ENCODE peak calls at places on chromosome 1, in seven cellular contexts. J is mammary epithelial cell, D is astrocyte, P is PC-3, F is fibroblast of lung, K is SK-N-SH, Y is GM23338. Z is an unnamed sample. For H4K20me1 and H3K4me1, the result is how much of the 10 kb centered on the place peaks cover.

GRCh38 chr1:156444407-156445001 is 56.1 kb downstream of the MEF2D start:
- DNase-seq in J (no peak), D (no peak), P (peak), F (peak), K (peak), Y (peak), Z (no peak)

GRCh38 chr1:221648201-221648600 is 93.7 kb downstream of the DUSP10 start:
- DNase-seq in J (peak), D (no peak), P (no peak), F (no peak), K (no peak), Y (no peak), Z (no peak)

GRCh38 chr1:48572632-48573258 is 100.7 kb upstream of the SPATA6 start:
- DNase-seq in J (peak), D (peak), P (peak), F (peak), K (peak), Y (peak), Z (peak)

GRCh38 chr1:221576268-221576667 is 165.6 kb downstream of the DUSP10 start:
- DNase-seq in J (no peak), D (peak), P (peak), F (peak), K (no peak), Y (peak), Z (no peak)

GRCh38 chr1:233111731-233112130 is 161.3 kb downstream of the NTPCR start:
- DNase-seq in J (no peak), D (no peak), P (no peak), F (no peak), K (no peak), Y (no peak), Z (no peak)

GRCh38 chr1:9016455-9016854 is 9.8 kb downstream of the SLC2A7 start:
- DNase-seq in J (no peak), D (no peak), P (no peak), F (no peak), K (no peak), Y (no peak), Z (no peak)

GRCh38 chr1:243260221-243260880 is 4.5 kb downstream of the SDCCAG8 start:
- DNase-seq in J (peak), D (no peak), P (no peak), F (no peak), K (no peak), Y (no peak), Z (no peak)

GRCh38 chr1:116574581-116575291 is 3.9 kb upstream of the CD58 start:
- DNase-seq in J (peak), D (peak), P (peak), F (peak), K (peak), Y (peak), Z (peak)

GRCh38 chr1:244214009-244214967 is 163.2 kb downstream of the ZBTB18 start:
- DNase-seq in J (peak), D (peak), P (peak), F (peak), K (peak), Y (peak), Z (peak)

GRCh38 chr1:201740086-201740541 is 88.8 kb upstream of the IPO9 start:
- DNase-seq in J (no peak), D (no peak), P (no peak), F (no peak), K (peak), Y (peak), Z (peak)

GRCh38 chr1:155514582-155515187 is 47.9 kb downstream of the ASH1L start:
- DNase-seq in J (no peak), D (no peak), P (no peak), F (no peak), K (no peak), Y (no peak), Z (no peak)

GRCh38 chr1:68449901-68450300 is at the start of gene RPE65:
- DNase-seq in J (no peak), D (peak), P (no peak), F (peak), K (no peak), Y (no peak), Z (peak)

GRCh38 chr1:153288634-153289275 is 24.0 kb downstream of the PGLYRP3 start:
- DNase-seq in J (peak), D (no peak), P (peak), F (no peak), K (peak), Y (peak), Z (no peak)

GRCh38 chr1:173426057-173426456 is 51.1 kb upstream of the PRDX6 start:
- DNase-seq in J (no peak), D (no peak), P (peak), F (no peak), K (no peak), Y (no peak), Z (no peak)

GRCh38 chr1:212945056-212945455 is 5.3 kb upstream of the VASH2 start:
- DNase-seq in J (no peak), D (no peak), P (no peak), F (no peak), K (no peak), Y (no peak), Z (no peak)

GRCh38 chr1:65813956-65814355 is 21.3 kb downstream of the PDE4B start:
- DNase-seq in J (peak), D (no peak), P (peak), F (peak), K (peak), Y (no peak), Z (no peak)

GRCh38 chr1:211531194-211532085 is 39.5 kb upstream of the RD3 start:
- DNase-seq in J (no peak), D (no peak), P (no peak), F (no peak), K (no peak), Y (no peak), Z (no peak)

GRCh38 chr1:228043281-228043845 is 36.6 kb downstream of the WNT3A start:
- DNase-seq in J (peak), D (no peak), P (peak), F (peak), K (no peak), Y (no peak), Z (no peak)

GRCh38 chr1:228046421-228047182 is 35.9 kb upstream of the ARF1 start:
- DNase-seq in J (no peak), D (no peak), P (no peak), F (no peak), K (no peak), Y (no peak), Z (no peak)

GRCh38 chr1:228045871-228046270 is 36.6 kb upstream of the ARF1 start:
- DNase-seq in J (no peak), D (no peak), P (peak), F (no peak), K (no peak), Y (no peak), Z (no peak)

GRCh38 chr1:228045405-228045804 is 37.1 kb upstream of the ARF1 start:
- DNase-seq in J (no peak), D (no peak), P (peak), F (no peak), K (no peak), Y (no peak), Z (no peak)

GRCh38 chr1:228044961-228045360 is 37.5 kb upstream of the ARF1 start:
- DNase-seq in J (no peak), D (no peak), P (peak), F (no peak), K (no peak), Y (no peak), Z (no peak)
- H3K4me3 ChIP-seq in J (no peak), D (no peak), P (no peak), F (no peak), K (no peak), Y (no peak), Z (no peak)

GRCh38 chr1:196255762-196256161 is 352.5 kb downstream of the KCNT2 start:
- DNase-seq in J (no peak), D (no peak), P (no peak), F (no peak), K (no peak), Y (no peak), Z (no peak)
- H4K20me1 ChIP-seq in J (under half), D (under half), P (under half), F (under half), K (under half), Y (under half), Z (under half)

DNA sequence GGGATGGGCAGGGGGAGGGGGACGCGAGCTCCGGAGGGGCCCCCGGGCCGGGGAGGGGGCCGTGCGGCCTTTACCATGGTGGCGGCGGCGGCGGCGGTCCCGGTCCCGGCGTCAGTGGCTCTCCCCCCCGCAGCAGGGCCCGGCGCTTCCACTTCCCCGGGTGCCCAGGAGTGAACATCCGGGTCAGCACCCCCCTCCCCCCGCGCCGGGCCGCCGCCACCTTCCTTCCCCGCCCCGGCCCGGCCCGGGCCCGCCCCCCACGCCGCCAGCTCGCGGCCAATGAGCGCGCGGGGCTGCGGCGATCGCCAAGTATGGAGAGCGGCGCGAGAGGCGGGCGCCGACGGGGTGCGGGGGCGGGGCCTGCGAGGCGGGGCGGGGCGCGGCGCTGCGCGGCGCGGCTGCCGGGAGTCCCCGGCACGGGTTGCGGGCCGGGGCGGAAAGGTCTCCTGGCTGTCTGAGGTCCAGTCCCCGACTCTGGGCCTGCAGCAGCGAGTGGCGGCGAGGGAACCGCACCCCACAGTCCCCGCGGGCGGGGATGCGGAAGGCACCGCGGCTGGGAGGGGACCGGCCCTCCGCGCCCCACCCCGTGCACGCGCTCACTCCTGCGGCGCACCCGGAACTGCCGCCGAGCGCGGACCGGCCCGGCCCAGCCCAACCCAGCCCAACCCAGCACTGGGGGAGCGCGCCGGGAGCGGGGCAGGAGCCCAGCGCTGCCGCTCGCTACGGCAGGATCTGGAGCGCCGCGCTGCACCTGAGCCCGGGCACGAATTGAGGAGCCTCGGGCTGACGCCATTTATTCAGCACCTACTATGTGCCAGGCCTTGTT is at the start of gene CAPZB:
- DNase-seq in J (peak), D (peak), P (peak), F (peak), K (peak), Y (peak), Z (peak)
- H3K4me1 ChIP-seq in J (under half), D (under half), P (under half), F (under half), K (under half), Y (under half), Z (under half)

GRCh38 chr1:94803517-94804441 is 16.4 kb upstream of the SLC44A3 start:
- DNase-seq in J (peak), D (no peak), P (no peak), F (peak), K (peak), Y (no peak), Z (no peak)

GRCh38 chr1:94807742-94808491 is 12.2 kb upstream of the SLC44A3 start:
- DNase-seq in J (no peak), D (no peak), P (no peak), F (peak), K (no peak), Y (no peak), Z (peak)

GRCh38 chr1:94804442-94804837 is 15.7 kb upstream of the SLC44A3 start:
- DNase-seq in J (no peak), D (no peak), P (no peak), F (no peak), K (no peak), Y (no peak), Z (no peak)

GRCh38 chr1:94806451-94806861 is 13.7 kb upstream of the SLC44A3 start:
- DNase-seq in J (no peak), D (peak), P (no peak), F (peak), K (no peak), Y (no peak), Z (peak)

GRCh38 chr1:94805912-94806311 is 14.2 kb upstream of the SLC44A3 start:
- DNase-seq in J (peak), D (no peak), P (peak), F (peak), K (peak), Y (peak), Z (peak)
- H3K4me3 ChIP-seq in J (peak), D (no peak), P (no peak), F (no peak), K (no peak), Y (no peak), Z (no peak)